ENCODE peak calls at places on chromosomes 6 and 20, in six cellular contexts. V, R, Q, T, I and D are unnamed samples.

GRCh38 chr20:34824026-34824860 is 1.2 kb downstream of the NCOA6 start:
- DNase-seq in V (no peak), R (peak), Q (peak), T (peak), I (peak), D (no peak)

GRCh38 chr6:140537834-140538680 is 1163.6 kb upstream of the CITED2 start:
- DNase-seq in V (peak), R (peak), Q (no peak), T (peak), I (no peak), D (peak)

GRCh38 chr20:61296629-61297019 is 44.6 kb downstream of the CDH4 start:
- DNase-seq in V (no peak), R (no peak), Q (no peak), T (no peak), I (no peak), D (no peak)

GRCh38 chr6:144265390-144265789 is 19.7 kb upstream of the UTRN start:
- DNase-seq in V (no peak), R (no peak), Q (no peak), T (peak), I (no peak), D (no peak)

GRCh38 chr20:37357481-37358365 is 11.8 kb downstream of the SRC start:
- DNase-seq in V (no peak), R (no peak), Q (no peak), T (no peak), I (no peak), D (no peak)

GRCh38 chr6:142088858-142089216 is 43.9 kb upstream of the GJE1 start:
- DNase-seq in V (peak), R (no peak), Q (no peak), T (no peak), I (no peak), D (no peak)

GRCh38 chr6:53398541-53399344 is 50.0 kb upstream of the ELOVL5 start:
- DNase-seq in V (no peak), R (peak), Q (no peak), T (no peak), I (no peak), D (no peak)

GRCh38 chr6:129110687-129111343 is 227.9 kb downstream of the LAMA2 start:
- DNase-seq in V (no peak), R (no peak), Q (no peak), T (no peak), I (no peak), D (no peak)

GRCh38 chr6:158518196-158519127 is 41.4 kb upstream of the TMEM181 start:
- DNase-seq in V (peak), R (peak), Q (no peak), T (peak), I (peak), D (peak)

GRCh38 chr20:46268131-46268611 is 40.1 kb downstream of the CDH22 start:
- DNase-seq in V (no peak), R (no peak), Q (no peak), T (no peak), I (no peak), D (no peak)